ENCODE peak calls at places on chromosomes 3 and 15, in four cellular contexts. S is activated T-helper 1 cell treated with anti-CD3 and anti-CD28 coated beads, Interleukin-2, amount 50 U/mL, for 16 hours; O is NCI-H2107; J is iris pigment epithelial cell. Q is an unnamed sample.

GRCh38 chr3:67578416-67578815 is 76.0 kb downstream of the SUCLG2 start:
- DNase-seq in S (no peak), J (no peak), O (no peak), Q (peak)

GRCh38 chr3:140128217-140129137 is 193.5 kb downstream of the CLSTN2 start:
- DNase-seq in O (no peak), S (no peak), J (peak), Q (peak)

GRCh38 chr3:58073315-58074125 is 65.3 kb downstream of the FLNB start:
- DNase-seq in O (no peak), J (no peak), S (no peak), Q (no peak)

GRCh38 chr15:42511010-42511396 is 15.6 kb downstream of the SNAP23 start:
- DNase-seq in O (no peak), J (peak), S (no peak), Q (peak)

GRCh38 chr15:75655911-75656310 is 8.2 kb downstream of the SNX33 start:
- DNase-seq in O (no peak), J (no peak), S (no peak), Q (no peak)

GRCh38 chr15:30889231-30889630 is 14.5 kb upstream of the FAN1 start:
- DNase-seq in S (no peak), O (no peak), J (no peak), Q (no peak)

GRCh38 chr15:66907826-66908502 is 157.4 kb upstream of the SMAD3 start:
- DNase-seq in S (no peak), J (peak), O (no peak), Q (no peak)

GRCh38 chr3:130963444-130963843 is 63.2 kb downstream of the ASTE1 start:
- DNase-seq in J (peak), S (no peak), O (no peak), Q (no peak)

GRCh38 chr3:156483961-156484787 is 70.7 kb downstream of the SSR3 start:
- DNase-seq in S (no peak), O (no peak), J (peak), Q (peak)

GRCh38 chr3:113295463-113295862 is 84.1 kb downstream of the BOC start:
- DNase-seq in S (no peak), O (no peak), J (no peak), Q (no peak)

GRCh38 chr15:32794973-32795372 is 77.2 kb downstream of the GREM1 start:
- DNase-seq in S (no peak), O (no peak), J (no peak), Q (no peak)

GRCh38 chr15:71999807-72000206 is 118.1 kb downstream of the MYO9A start:
- DNase-seq in J (no peak), O (no peak), S (no peak), Q (no peak)

GRCh38 chr3:46369675-46370132 is 1.0 kb upstream of the CCR5 start:
- DNase-seq in J (no peak), O (no peak), S (no peak), Q (no peak)

GRCh38 chr3:129722527-129722926 is 116.1 kb upstream of the PLXND1 start:
- DNase-seq in S (no peak), O (no peak), J (no peak), Q (no peak)

GRCh38 chr15:96583671-96584070 is 253.2 kb downstream of the NR2F2 start:
- DNase-seq in S (no peak), J (no peak), O (no peak), Q (no peak)

GRCh38 chr15:57237282-57237642 is 139.0 kb upstream of the CGNL1 start:
- DNase-seq in O (no peak), S (no peak), J (no peak), Q (peak)

GRCh38 chr3:142850395-142851023 is 38.4 kb downstream of the PCOLCE2 start:
- DNase-seq in J (peak), S (no peak), O (no peak), Q (peak)

GRCh38 chr3:183837390-183837789 is 12.0 kb upstream of the MAP6D1 start:
- DNase-seq in O (no peak), S (no peak), J (no peak), Q (no peak)

GRCh38 chr3:111861396-111861795 is 2.3 kb downstream of the PHLDB2 start:
- DNase-seq in J (peak), S (no peak), O (no peak), Q (peak)

GRCh38 chr15:40306908-40307307 is 827 bp downstream of the PLCB2 start:
- DNase-seq in S (no peak), J (no peak), O (no peak), Q (no peak)

GRCh38 chr3:58072046-58072445 is 63.8 kb downstream of the FLNB start:
- DNase-seq in S (no peak), O (no peak), J (peak), Q (peak)

Q was measured in astrocyte of the hippocampus.